ENCODE peak calls at places on chromosomes 6 and 20, in nine cellular contexts. One of them, this sample, is unnamed.

GRCh38 chr6:162100091-162100490 is 627.5 kb downstream of the PRKN start:
- DNase-seq in left ventricle myocardium inferior: no peak
- DNase-seq in erythroblast: no peak
- DNase-seq in PC-9: no peak
- DNase-seq in MM.1S: no peak
- DNase-seq in IMR-90: no peak
- DNase-seq in neural crest cell: no peak
- DNase-seq in progenitor cell of endocrine pancreas: no peak
- DNase-seq in T-cell: no peak
- DNase-seq in this sample: no peak

GRCh38 chr6:126396131-126396530 is 56.2 kb downstream of the CENPW start:
- DNase-seq in erythroblast: no peak
- DNase-seq in left ventricle myocardium inferior: no peak
- DNase-seq in neural crest cell: no peak
- DNase-seq in progenitor cell of endocrine pancreas: no peak
- DNase-seq in MM.1S: no peak
- DNase-seq in T-cell: no peak
- DNase-seq in IMR-90: no peak
- DNase-seq in PC-9: no peak
- DNase-seq in this sample: no peak

GRCh38 chr6:51619042-51619799 is 468.2 kb downstream of the PKHD1 start:
- DNase-seq in neural crest cell: no peak
- DNase-seq in T-cell: no peak
- DNase-seq in MM.1S: no peak
- DNase-seq in IMR-90: no peak
- DNase-seq in progenitor cell of endocrine pancreas: no peak
- DNase-seq in erythroblast: no peak
- DNase-seq in left ventricle myocardium inferior: no peak
- DNase-seq in PC-9: no peak
- DNase-seq in this sample: no peak

GRCh38 chr6:45462190-45463134 is 84.7 kb upstream of the SUPT3H start:
- DNase-seq in MM.1S: no peak
- DNase-seq in T-cell: no peak
- DNase-seq in IMR-90: no peak
- DNase-seq in erythroblast: no peak
- DNase-seq in neural crest cell: no peak
- DNase-seq in PC-9: no peak
- DNase-seq in progenitor cell of endocrine pancreas: no peak
- DNase-seq in left ventricle myocardium inferior: no peak
- DNase-seq in this sample: no peak

GRCh38 chr6:13404115-13404891 is 76.0 kb upstream of the TBC1D7 start:
- DNase-seq in PC-9: no peak
- DNase-seq in IMR-90: peak; percentile 64
- DNase-seq in progenitor cell of endocrine pancreas: no peak
- DNase-seq in erythroblast: no peak
- DNase-seq in left ventricle myocardium inferior: no peak
- DNase-seq in MM.1S: no peak
- DNase-seq in neural crest cell: no peak
- DNase-seq in T-cell: no peak
- DNase-seq in this sample: no peak

GRCh38 chr20:51400051-51400926 is 142.2 kb downstream of the NFATC2 start:
- DNase-seq in PC-9: no peak
- DNase-seq in erythroblast: no peak
- DNase-seq in T-cell: peak; percentile 54
- DNase-seq in MM.1S: peak; percentile 93
- DNase-seq in progenitor cell of endocrine pancreas: no peak
- DNase-seq in neural crest cell: no peak
- DNase-seq in IMR-90: no peak
- DNase-seq in left ventricle myocardium inferior: no peak
- DNase-seq in this sample: no peak

GRCh38 chr6:75528423-75528822 is 34.8 kb upstream of the FILIP1 start:
- DNase-seq in left ventricle myocardium inferior: no peak
- DNase-seq in T-cell: no peak
- DNase-seq in erythroblast: no peak
- DNase-seq in neural crest cell: no peak
- DNase-seq in MM.1S: no peak
- DNase-seq in PC-9: peak; percentile 59
- DNase-seq in progenitor cell of endocrine pancreas: no peak
- DNase-seq in IMR-90: peak; percentile 27
- DNase-seq in this sample: no peak

GRCh38 chr6:117440558-117441525 is 15.1 kb upstream of the ROS1 start:
- DNase-seq in IMR-90: peak; percentile 93
- DNase-seq in erythroblast: no peak
- DNase-seq in progenitor cell of endocrine pancreas: no peak
- DNase-seq in PC-9: peak; percentile 96
- DNase-seq in MM.1S: no peak
- DNase-seq in T-cell: no peak
- DNase-seq in neural crest cell: no peak
- DNase-seq in left ventricle myocardium inferior: no peak
- DNase-seq in this sample: no peak

GRCh38 chr20:2995796-2996195 is 47.6 kb upstream of the GNRH2 start:
- DNase-seq in left ventricle myocardium inferior: no peak
- DNase-seq in neural crest cell: no peak
- DNase-seq in PC-9: no peak
- DNase-seq in erythroblast: no peak
- DNase-seq in MM.1S: no peak
- DNase-seq in T-cell: no peak
- DNase-seq in IMR-90: no peak
- DNase-seq in progenitor cell of endocrine pancreas: no peak
- DNase-seq in this sample: no peak

GRCh38 chr6:161031721-161032495 is 40.3 kb downstream of the MAP3K4 start:
- DNase-seq in T-cell: no peak
- DNase-seq in erythroblast: no peak
- DNase-seq in left ventricle myocardium inferior: no peak
- DNase-seq in PC-9: no peak
- DNase-seq in neural crest cell: no peak
- DNase-seq in MM.1S: no peak
- DNase-seq in progenitor cell of endocrine pancreas: no peak
- DNase-seq in IMR-90: peak; percentile 68
- DNase-seq in this sample: no peak

GRCh38 chr6:142469220-142469619 is 167.4 kb downstream of the ADGRG6 start:
- DNase-seq in IMR-90: peak; percentile 8
- DNase-seq in erythroblast: no peak
- DNase-seq in neural crest cell: no peak
- DNase-seq in T-cell: no peak
- DNase-seq in left ventricle myocardium inferior: no peak
- DNase-seq in progenitor cell of endocrine pancreas: no peak
- DNase-seq in PC-9: no peak
- DNase-seq in MM.1S: no peak
- DNase-seq in this sample: no peak

GRCh38 chr20:46308258-46309157 is at the start of gene CDH22:
- DNase-seq in progenitor cell of endocrine pancreas: peak; percentile 47
- DNase-seq in erythroblast: peak; percentile 17
- DNase-seq in IMR-90: peak; percentile 20
- DNase-seq in MM.1S: no peak
- DNase-seq in neural crest cell: peak; percentile 57
- DNase-seq in T-cell: peak; percentile 14
- DNase-seq in PC-9: no peak
- DNase-seq in left ventricle myocardium inferior: peak; percentile 37
- DNase-seq in this sample: peak; percentile 45

GRCh38 chr20:40753472-40753871 is 64.4 kb upstream of the MAFB start:
- DNase-seq in MM.1S: no peak
- DNase-seq in neural crest cell: no peak
- DNase-seq in left ventricle myocardium inferior: no peak
- DNase-seq in PC-9: no peak
- DNase-seq in T-cell: no peak
- DNase-seq in progenitor cell of endocrine pancreas: no peak
- DNase-seq in IMR-90: no peak
- DNase-seq in erythroblast: no peak
- DNase-seq in this sample: no peak

GRCh38 chr6:167154291-167154690 is 3.5 kb downstream of the GPR31 start:
- DNase-seq in T-cell: no peak
- DNase-seq in IMR-90: no peak
- DNase-seq in left ventricle myocardium inferior: no peak
- DNase-seq in neural crest cell: no peak
- DNase-seq in progenitor cell of endocrine pancreas: no peak
- DNase-seq in PC-9: no peak
- DNase-seq in MM.1S: no peak
- DNase-seq in erythroblast: no peak
- DNase-seq in this sample: no peak

GRCh38 chr20:38601216-38602184 is at the start of gene ARHGAP40:
- DNase-seq in MM.1S: peak; percentile 27
- DNase-seq in left ventricle myocardium inferior: no peak
- DNase-seq in neural crest cell: no peak
- DNase-seq in progenitor cell of endocrine pancreas: no peak
- DNase-seq in erythroblast: no peak
- DNase-seq in PC-9: peak; percentile 67
- DNase-seq in T-cell: no peak
- DNase-seq in IMR-90: no peak
- DNase-seq in this sample: no peak

GRCh38 chr6:43203718-43204095 is 21.7 kb downstream of the CUL9 start:
- DNase-seq in left ventricle myocardium inferior: no peak
- DNase-seq in T-cell: no peak
- DNase-seq in neural crest cell: no peak
- DNase-seq in MM.1S: no peak
- DNase-seq in IMR-90: no peak
- DNase-seq in progenitor cell of endocrine pancreas: no peak
- DNase-seq in erythroblast: no peak
- DNase-seq in PC-9: no peak
- DNase-seq in this sample: no peak

GRCh38 chr6:89956182-89956581 is 61.9 kb downstream of the GJA10 start:
- DNase-seq in left ventricle myocardium inferior: no peak
- DNase-seq in neural crest cell: no peak
- DNase-seq in PC-9: no peak
- DNase-seq in erythroblast: no peak
- DNase-seq in T-cell: no peak
- DNase-seq in IMR-90: no peak
- DNase-seq in progenitor cell of endocrine pancreas: no peak
- DNase-seq in MM.1S: no peak
- DNase-seq in this sample: no peak

GRCh38 chr6:53250137-53250760 is 98.5 kb downstream of the ELOVL5 start:
- DNase-seq in erythroblast: no peak
- DNase-seq in left ventricle myocardium inferior: no peak
- DNase-seq in PC-9: peak; percentile 78
- DNase-seq in T-cell: no peak
- DNase-seq in MM.1S: no peak
- DNase-seq in progenitor cell of endocrine pancreas: no peak
- DNase-seq in neural crest cell: no peak
- DNase-seq in IMR-90: peak; percentile 10
- DNase-seq in this sample: no peak

GRCh38 chr20:41650221-41650948 is 32.2 kb upstream of the CHD6 start:
- DNase-seq in neural crest cell: no peak
- DNase-seq in progenitor cell of endocrine pancreas: no peak
- DNase-seq in T-cell: no peak
- DNase-seq in MM.1S: no peak
- DNase-seq in left ventricle myocardium inferior: no peak
- DNase-seq in PC-9: peak; percentile 95
- DNase-seq in IMR-90: no peak
- DNase-seq in erythroblast: no peak
- DNase-seq in this sample: peak; percentile 44

GRCh38 chr6:43972915-43973304 is 154.3 kb downstream of the MRPL14 start:
- DNase-seq in progenitor cell of endocrine pancreas: no peak
- DNase-seq in neural crest cell: no peak
- DNase-seq in IMR-90: peak; percentile 95
- DNase-seq in T-cell: no peak
- DNase-seq in PC-9: no peak
- DNase-seq in erythroblast: no peak
- DNase-seq in MM.1S: no peak
- DNase-seq in left ventricle myocardium inferior: peak; percentile 87
- DNase-seq in this sample: no peak

GRCh38 chr6:43308990-43309477 is 408 bp upstream of the CRIP3 start:
- DNase-seq in left ventricle myocardium inferior: no peak
- DNase-seq in erythroblast: no peak
- DNase-seq in progenitor cell of endocrine pancreas: no peak
- DNase-seq in MM.1S: no peak
- DNase-seq in neural crest cell: no peak
- DNase-seq in IMR-90: no peak
- DNase-seq in PC-9: no peak
- DNase-seq in T-cell: no peak
- DNase-seq in this sample: no peak

GRCh38 chr6:131488780-131489179 is 84.2 kb upstream of the ARG1 start:
- DNase-seq in erythroblast: no peak
- DNase-seq in neural crest cell: no peak
- DNase-seq in MM.1S: no peak
- DNase-seq in T-cell: no peak
- DNase-seq in left ventricle myocardium inferior: no peak
- DNase-seq in progenitor cell of endocrine pancreas: no peak
- DNase-seq in IMR-90: peak; percentile 1
- DNase-seq in PC-9: no peak
- DNase-seq in this sample: no peak

GRCh38 chr6:149082320-149082719 is 235.2 kb upstream of the TAB2 start:
- DNase-seq in T-cell: peak; percentile 81
- DNase-seq in left ventricle myocardium inferior: peak; percentile 74
- DNase-seq in erythroblast: peak; percentile 85
- DNase-seq in neural crest cell: peak; percentile 80
- DNase-seq in PC-9: peak; percentile 49
- DNase-seq in progenitor cell of endocrine pancreas: peak; percentile 60
- DNase-seq in MM.1S: peak; percentile 55
- DNase-seq in IMR-90: peak; percentile 75
- DNase-seq in this sample: peak; percentile 33

GRCh38 chr6:98880486-98880885 is 46.1 kb downstream of the POU3F2 start:
- DNase-seq in MM.1S: peak; percentile 71
- DNase-seq in T-cell: no peak
- DNase-seq in IMR-90: no peak
- DNase-seq in progenitor cell of endocrine pancreas: no peak
- DNase-seq in left ventricle myocardium inferior: no peak
- DNase-seq in PC-9: no peak
- DNase-seq in neural crest cell: no peak
- DNase-seq in erythroblast: no peak
- DNase-seq in this sample: no peak

GRCh38 chr20:25270829-25271251 is 23.0 kb downstream of the PYGB start:
- DNase-seq in neural crest cell: no peak
- DNase-seq in IMR-90: no peak
- DNase-seq in left ventricle myocardium inferior: peak; percentile 11
- DNase-seq in T-cell: no peak
- DNase-seq in erythroblast: no peak
- DNase-seq in progenitor cell of endocrine pancreas: no peak
- DNase-seq in MM.1S: no peak
- DNase-seq in PC-9: no peak
- DNase-seq in this sample: no peak

GRCh38 chr20:51022803-51023616 is at the start of gene KCNG1:
- DNase-seq in neural crest cell: peak; percentile 68
- DNase-seq in T-cell: no peak
- DNase-seq in left ventricle myocardium inferior: peak; percentile 68
- DNase-seq in PC-9: no peak
- DNase-seq in IMR-90: peak; percentile 75
- DNase-seq in erythroblast: peak; percentile 55
- DNase-seq in MM.1S: peak; percentile 60
- DNase-seq in progenitor cell of endocrine pancreas: peak; percentile 75
- DNase-seq in this sample: no peak

GRCh38 chr6:112912351-112913101 is 565.4 kb downstream of the RFPL4B start:
- DNase-seq in MM.1S: no peak
- DNase-seq in T-cell: no peak
- DNase-seq in neural crest cell: no peak
- DNase-seq in PC-9: no peak
- DNase-seq in progenitor cell of endocrine pancreas: no peak
- DNase-seq in left ventricle myocardium inferior: no peak
- DNase-seq in IMR-90: peak; percentile 41
- DNase-seq in erythroblast: no peak
- DNase-seq in this sample: no peak